ENCODE peak calls at places on chromosome 1, in nine cellular contexts. V is esophagus squamous epithelium, K is fibroblast of lung, I is AG04450, Q is aorta, X is OCI-LY7, T is GM23248, G is psoas muscle, E is neuronal stem cell. A is an unnamed sample.
A peak's percentile ranks its signal among the peaks of the same experiment; 100 is the strongest.

GRCh38 chr1:150410582-150411101 is 46.7 kb downstream of the RPRD2 start:
- DNase-seq in Q (no peak), T (peak; percentile 52), K (peak; percentile 14), E (no peak), I (no peak), G (no peak), X (no peak), V (no peak), A (peak; percentile 1)

GRCh38 chr1:217590598-217590997 is 40.3 kb downstream of the GPATCH2 start:
- DNase-seq in E (no peak), G (no peak), Q (no peak), V (no peak), T (no peak), K (no peak), X (no peak), I (no peak), A (no peak)

GRCh38 chr1:94578856-94579255 is 37.3 kb upstream of the F3 start:
- DNase-seq in E (no peak), T (peak; percentile 62), K (peak; percentile 39), X (no peak), G (no peak), V (no peak), I (no peak), Q (no peak), A (no peak)

GRCh38 chr1:29623501-29623900 is 387.2 kb downstream of the PTPRU start:
- DNase-seq in T (no peak), G (no peak), I (no peak), Q (no peak), E (no peak), K (no peak), X (no peak), V (no peak), A (no peak)

GRCh38 chr1:109644670-109645069 is 11.2 kb upstream of the GSTM4 start:
- DNase-seq in I (no peak), Q (no peak), K (peak; percentile 55), T (no peak), V (no peak), X (no peak), G (no peak), E (no peak), A (no peak)

GRCh38 chr1:225425211-225425786 is 2.5 kb downstream of the LBR start:
- DNase-seq in V (no peak), K (peak; percentile 33), T (peak; percentile 71), E (no peak), Q (no peak), I (no peak), X (peak; percentile 31), G (no peak), A (no peak)

GRCh38 chr1:244614113-244614836 is 38.7 kb upstream of the DESI2 start:
- DNase-seq in X (no peak), E (no peak), I (no peak), G (no peak), K (no peak), Q (no peak), V (no peak), T (peak; percentile 4), A (no peak)

GRCh38 chr1:110171134-110171733 is 20.9 kb downstream of the SLC6A17 start:
- DNase-seq in I (no peak), E (no peak), T (no peak), G (no peak), X (no peak), V (no peak), K (no peak), Q (no peak), A (no peak)

GRCh38 chr1:209354111-209354839 is 229.2 kb upstream of the CAMK1G start:
- DNase-seq in I (peak; percentile 75), Q (peak; percentile 73), E (peak; percentile 81), T (peak; percentile 93), K (peak; percentile 93), V (no peak), X (peak; percentile 63), G (peak; percentile 67), A (peak; percentile 12)

GRCh38 chr1:159334797-159335196 is 32.7 kb downstream of the FCER1A start:
- DNase-seq in Q (no peak), V (no peak), K (no peak), T (no peak), I (no peak), X (no peak), E (no peak), G (no peak), A (no peak)

GRCh38 chr1:17119076-17119743 is at the start of gene PADI2:
- DNase-seq in T (peak; percentile 75), Q (peak; percentile 86), G (peak; percentile 87), K (peak; percentile 30), I (no peak), X (peak; percentile 65), E (peak; percentile 57), V (no peak), A (peak; percentile 83)

GRCh38 chr1:100628631-100629081 is 90.7 kb downstream of the GPR88 start:
- DNase-seq in Q (no peak), V (no peak), E (no peak), K (no peak), X (no peak), T (peak; percentile 48), G (no peak), I (no peak), A (no peak)

GRCh38 chr1:231929311-231929710 is 302.7 kb downstream of the DISC1 start:
- DNase-seq in I (no peak), Q (no peak), G (no peak), K (peak; percentile 47), E (peak; percentile 46), X (no peak), T (peak; percentile 25), V (no peak), A (no peak)

GRCh38 chr1:2593251-2593878 is 6.8 kb downstream of the PRXL2B start:
- DNase-seq in V (no peak), G (no peak), E (no peak), Q (peak; percentile 74), X (no peak), T (no peak), K (no peak), I (no peak), A (no peak)

GRCh38 chr1:54334996-54335395 is 71.2 kb downstream of the SSBP3 start:
- DNase-seq in K (peak; percentile 90), G (peak; percentile 80), Q (no peak), T (peak; percentile 73), X (no peak), E (no peak), I (peak; percentile 76), V (no peak), A (peak; percentile 15)

GRCh38 chr1:221983444-221983843 is 241.6 kb upstream of the DUSP10 start:
- DNase-seq in V (no peak), G (no peak), T (peak; percentile 62), I (no peak), E (no peak), X (no peak), Q (no peak), K (no peak), A (no peak)
- H3K27ac ChIP-seq in V (no peak overlapping the region), G (no peak overlapping the region), T (no peak overlapping the region), I (no peak overlapping the region), E (no peak overlapping the region), X (no peak overlapping the region), Q (no peak overlapping the region), K (no peak overlapping the region), A (no peak overlapping the region)

GRCh38 chr1:11412166-11412565 is 66.8 kb upstream of the DISP3 start:
- DNase-seq in E (no peak), K (no peak), I (no peak), G (no peak), T (no peak), V (no peak), Q (no peak), X (no peak), A (no peak)

GRCh38 chr1:11406845-11407244 is 72.1 kb upstream of the DISP3 start:
- DNase-seq in K (no peak), E (no peak), I (no peak), X (no peak), Q (no peak), G (no peak), T (no peak), V (no peak), A (no peak)

DNA sequence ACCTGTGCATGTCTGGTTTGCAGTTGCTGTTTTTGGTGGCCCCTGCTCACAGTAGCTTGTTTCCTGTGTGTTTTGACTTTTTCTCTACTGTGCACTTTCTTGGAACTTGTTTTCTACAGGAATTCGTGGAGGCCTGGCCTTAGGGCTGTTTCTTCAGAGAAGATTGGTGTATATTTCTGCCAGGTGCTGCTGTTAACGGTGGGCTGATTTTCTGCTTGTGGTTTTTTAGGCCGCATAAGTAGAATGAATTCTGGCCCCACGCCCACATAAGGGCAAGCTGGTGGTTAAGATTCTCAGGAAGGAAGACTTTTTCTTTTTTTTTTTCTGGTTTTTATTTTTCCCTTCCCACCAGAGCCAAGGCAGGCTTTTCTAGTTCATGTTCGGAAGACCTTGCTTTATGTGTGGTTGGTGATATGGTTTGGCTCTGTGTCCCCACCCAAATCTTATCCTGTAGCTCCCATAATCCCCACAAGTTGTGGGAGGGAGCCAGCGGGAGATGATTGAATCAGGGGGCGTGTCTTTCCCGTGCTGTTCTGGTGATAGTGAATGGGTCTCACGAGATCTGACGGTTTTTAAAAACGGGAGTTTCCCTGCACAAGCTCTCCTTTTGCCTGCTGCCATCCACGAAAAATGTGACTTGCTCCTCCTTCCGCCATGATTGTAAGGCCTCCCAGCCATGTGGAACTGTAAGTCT is 71.5 kb upstream of the DISP3 start:
- DNase-seq in K (no peak), X (peak; percentile 51), Q (no peak), I (no peak), T (no peak), G (no peak), V (no peak), E (no peak), A (no peak)
- H3K27ac ChIP-seq in K (no peak overlapping the region), X (peak overlapping the region; percentile 59), Q (no peak overlapping the region), I (no peak overlapping the region), T (no peak overlapping the region), G (no peak overlapping the region), V (no peak overlapping the region), E (no peak overlapping the region), A (no peak overlapping the region)

GRCh38 chr1:119367332-119368124 is 1.1 kb upstream of the HAO2 start:
- DNase-seq in I (peak; percentile 3), X (peak; percentile 9), G (no peak), V (no peak), E (peak; percentile 37), K (peak; percentile 58), Q (no peak), T (peak; percentile 80), A (no peak)
- H3K27ac ChIP-seq in I (no peak overlapping the region), X (no peak overlapping the region), G (no peak overlapping the region), V (no peak overlapping the region), E (no peak overlapping the region), K (no peak overlapping the region), Q (no peak overlapping the region), T (no peak overlapping the region), A (no peak overlapping the region)

DNA sequence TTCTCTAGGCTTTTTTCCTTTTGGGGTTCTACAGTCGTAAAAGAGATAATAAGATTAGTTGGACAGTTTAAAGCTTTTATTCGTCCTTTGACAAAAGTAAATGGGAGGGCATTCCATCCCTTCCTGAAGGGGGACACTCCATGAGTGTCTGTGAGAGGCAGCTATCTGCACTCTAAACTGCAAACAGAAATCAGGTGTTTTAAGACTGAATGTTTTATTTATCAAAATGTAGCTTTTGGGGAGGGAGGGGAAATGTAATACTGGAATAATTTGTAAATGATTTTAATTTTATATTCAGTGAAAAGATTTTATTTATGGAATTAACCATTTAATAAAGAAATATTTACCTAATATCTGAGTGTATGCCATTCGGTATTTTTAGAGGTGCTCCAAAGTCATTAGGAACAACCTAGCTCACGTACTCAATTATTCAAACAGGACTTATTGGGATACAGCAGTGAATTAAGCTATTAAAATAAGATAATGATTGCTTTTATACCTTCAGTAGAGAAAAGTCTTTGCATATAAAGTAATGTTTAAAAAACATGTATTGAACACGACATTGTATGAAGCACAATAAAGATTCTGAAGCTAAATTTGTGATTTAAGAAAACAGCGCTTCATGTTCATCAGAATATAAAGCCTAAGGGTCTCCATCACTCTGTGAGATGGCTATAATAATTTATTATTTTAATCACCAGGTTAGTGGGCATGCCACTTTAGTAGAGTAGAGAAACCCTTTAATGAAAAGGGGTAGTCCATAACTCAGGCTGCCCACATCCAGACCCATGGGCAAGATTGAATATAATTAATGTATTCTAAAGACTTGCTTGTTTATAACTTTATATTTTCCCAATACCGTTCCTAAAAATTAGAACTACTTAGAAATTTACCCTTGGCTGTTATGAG is 3.0 kb downstream of the CCN1 start:
- DNase-seq in V (no peak), I (no peak), X (no peak), G (no peak), K (no peak), Q (no peak), T (no peak), E (no peak), A (no peak)
- H3K27ac ChIP-seq in V (peak overlapping the region; percentile 94), I (peak overlapping the region; percentile 99), X (no peak overlapping the region), G (peak overlapping the region; percentile 91), K (peak overlapping the region; percentile 96), Q (no peak overlapping the region), T (peak overlapping the region; percentile 96), E (peak overlapping the region; percentile 57), A (no peak overlapping the region)